ENCODE peak calls at places on chromosomes 16 and 17, in seven cellular contexts. One of them, this sample, is unnamed.
A peak's percentile ranks its signal among the peaks of the same experiment; 100 is the strongest.

GRCh38 chr17:13410874-13411273 is 190.9 kb downstream of the HS3ST3A1 start:
- DNase-seq in thoracic aorta: no peak
- DNase-seq in activated B cell treated with CpG ODN at 0.5 μM for 24 hours: no peak
- DNase-seq in CD8-positive, alpha-beta T cell: no peak
- DNase-seq in progenitor cell of endocrine pancreas: no peak
- DNase-seq in RWPE2: no peak
- DNase-seq in body of pancreas: peak; percentile 16
- DNase-seq in this sample: no peak

GRCh38 chr17:69761011-69761410 is 314.0 kb upstream of the KCNJ16 start:
- DNase-seq in thoracic aorta: no peak
- DNase-seq in activated B cell treated with CpG ODN at 0.5 μM for 24 hours: no peak
- DNase-seq in CD8-positive, alpha-beta T cell: no peak
- DNase-seq in progenitor cell of endocrine pancreas: no peak
- DNase-seq in RWPE2: no peak
- DNase-seq in body of pancreas: no peak
- DNase-seq in this sample: no peak

GRCh38 chr17:78329263-78330059 is 30.4 kb downstream of the SOCS3 start:
- DNase-seq in thoracic aorta: no peak
- DNase-seq in activated B cell treated with CpG ODN at 0.5 μM for 24 hours: no peak
- DNase-seq in CD8-positive, alpha-beta T cell: peak; percentile 40
- DNase-seq in progenitor cell of endocrine pancreas: no peak
- DNase-seq in RWPE2: no peak
- DNase-seq in body of pancreas: no peak
- DNase-seq in this sample: no peak

GRCh38 chr17:80795737-80796136 is 195.9 kb upstream of the CHMP6 start:
- DNase-seq in thoracic aorta: no peak
- DNase-seq in activated B cell treated with CpG ODN at 0.5 μM for 24 hours: no peak
- DNase-seq in CD8-positive, alpha-beta T cell: no peak
- DNase-seq in progenitor cell of endocrine pancreas: no peak
- DNase-seq in RWPE2: no peak
- DNase-seq in body of pancreas: peak; percentile 30
- DNase-seq in this sample: no peak

GRCh38 chr17:32626371-32626770 is 139.6 kb downstream of the CDK5R1 start:
- DNase-seq in thoracic aorta: no peak
- DNase-seq in activated B cell treated with CpG ODN at 0.5 μM for 24 hours: no peak
- DNase-seq in CD8-positive, alpha-beta T cell: no peak
- DNase-seq in progenitor cell of endocrine pancreas: no peak
- DNase-seq in RWPE2: no peak
- DNase-seq in body of pancreas: no peak
- DNase-seq in this sample: no peak

GRCh38 chr17:77696720-77697460 is 261.6 kb upstream of the TNRC6C start:
- DNase-seq in thoracic aorta: no peak
- DNase-seq in activated B cell treated with CpG ODN at 0.5 μM for 24 hours: no peak
- DNase-seq in CD8-positive, alpha-beta T cell: no peak
- DNase-seq in progenitor cell of endocrine pancreas: no peak
- DNase-seq in RWPE2: no peak
- DNase-seq in body of pancreas: no peak
- DNase-seq in this sample: no peak

GRCh38 chr17:34251186-34251585 is 3.9 kb upstream of the CCL2 start:
- DNase-seq in thoracic aorta: no peak
- DNase-seq in activated B cell treated with CpG ODN at 0.5 μM for 24 hours: no peak
- DNase-seq in CD8-positive, alpha-beta T cell: no peak
- DNase-seq in progenitor cell of endocrine pancreas: no peak
- DNase-seq in RWPE2: no peak
- DNase-seq in body of pancreas: no peak
- DNase-seq in this sample: no peak

GRCh38 chr17:65243838-65244237 is 106.7 kb downstream of the RGS9 start:
- DNase-seq in thoracic aorta: peak; percentile 22
- DNase-seq in activated B cell treated with CpG ODN at 0.5 μM for 24 hours: no peak
- DNase-seq in CD8-positive, alpha-beta T cell: no peak
- DNase-seq in progenitor cell of endocrine pancreas: no peak
- DNase-seq in RWPE2: no peak
- DNase-seq in body of pancreas: no peak
- DNase-seq in this sample: peak; percentile 26

GRCh38 chr17:70119961-70120360 is 44.9 kb downstream of the KCNJ16 start:
- DNase-seq in thoracic aorta: no peak
- DNase-seq in activated B cell treated with CpG ODN at 0.5 μM for 24 hours: no peak
- DNase-seq in CD8-positive, alpha-beta T cell: no peak
- DNase-seq in progenitor cell of endocrine pancreas: no peak
- DNase-seq in RWPE2: no peak
- DNase-seq in body of pancreas: no peak
- DNase-seq in this sample: no peak

GRCh38 chr16:17450291-17450690 is 20.5 kb downstream of the XYLT1 start:
- DNase-seq in thoracic aorta: no peak
- DNase-seq in activated B cell treated with CpG ODN at 0.5 μM for 24 hours: no peak
- DNase-seq in CD8-positive, alpha-beta T cell: no peak
- DNase-seq in progenitor cell of endocrine pancreas: no peak
- DNase-seq in RWPE2: no peak
- DNase-seq in body of pancreas: no peak
- DNase-seq in this sample: no peak

GRCh38 chr17:63984651-63985386 is 12.1 kb upstream of the SCN4A start:
- DNase-seq in thoracic aorta: peak; percentile 33
- DNase-seq in activated B cell treated with CpG ODN at 0.5 μM for 24 hours: no peak
- DNase-seq in CD8-positive, alpha-beta T cell: peak; percentile 35
- DNase-seq in progenitor cell of endocrine pancreas: no peak
- DNase-seq in RWPE2: no peak
- DNase-seq in body of pancreas: no peak
- DNase-seq in this sample: no peak

GRCh38 chr17:74433421-74434121 is 1.7 kb downstream of the GPRC5C start:
- DNase-seq in thoracic aorta: no peak
- DNase-seq in activated B cell treated with CpG ODN at 0.5 μM for 24 hours: no peak
- DNase-seq in CD8-positive, alpha-beta T cell: no peak
- DNase-seq in progenitor cell of endocrine pancreas: peak; percentile 56
- DNase-seq in RWPE2: no peak
- DNase-seq in body of pancreas: peak; percentile 44
- DNase-seq in this sample: no peak

GRCh38 chr17:17647521-17648178 is 33.6 kb upstream of the RAI1 start:
- DNase-seq in thoracic aorta: no peak
- DNase-seq in activated B cell treated with CpG ODN at 0.5 μM for 24 hours: no peak
- DNase-seq in CD8-positive, alpha-beta T cell: no peak
- DNase-seq in progenitor cell of endocrine pancreas: no peak
- DNase-seq in RWPE2: no peak
- DNase-seq in body of pancreas: no peak
- DNase-seq in this sample: no peak

DNA sequence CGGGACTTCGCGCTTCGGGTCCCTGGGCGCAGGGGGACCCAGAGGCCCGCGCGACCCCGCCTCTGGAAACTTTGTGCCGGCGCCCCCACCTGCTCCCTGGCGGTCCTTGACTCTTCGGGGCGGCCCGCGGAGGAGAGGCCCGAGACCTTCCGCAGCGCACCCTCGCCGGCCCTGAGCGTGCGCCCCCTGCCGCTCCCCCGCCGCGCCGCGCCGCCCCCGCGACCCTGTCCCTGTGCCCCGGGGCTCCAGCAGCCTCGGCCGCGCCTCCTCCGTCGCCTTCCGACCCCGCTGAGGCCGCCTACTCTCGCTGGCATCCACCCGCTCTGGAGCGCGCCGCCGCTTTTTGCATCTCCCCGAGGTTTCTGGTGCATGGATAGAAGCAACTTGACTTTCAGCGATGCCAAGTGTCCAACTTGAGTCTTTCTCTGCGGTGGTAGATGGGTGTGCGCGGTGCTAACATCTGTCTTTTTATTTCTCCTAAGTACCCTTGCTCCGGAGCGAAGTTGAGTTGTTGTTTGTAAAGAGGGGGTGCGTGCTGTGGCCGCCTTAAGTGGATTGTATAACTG is 414 bp downstream of the DUSP14 start:
- DNase-seq in thoracic aorta: no peak
- DNase-seq in activated B cell treated with CpG ODN at 0.5 μM for 24 hours: peak; percentile 74
- DNase-seq in CD8-positive, alpha-beta T cell: peak; percentile 72
- DNase-seq in progenitor cell of endocrine pancreas: peak; percentile 77
- DNase-seq in RWPE2: no peak
- DNase-seq in body of pancreas: peak; percentile 72
- DNase-seq in this sample: peak; percentile 80
- TF ChIP-seq CTCF in thoracic aorta: no peak
- TF ChIP-seq CTCF in activated B cell treated with CpG ODN at 0.5 μM for 24 hours: no peak
- TF ChIP-seq CTCF in CD8-positive, alpha-beta T cell: no peak
- TF ChIP-seq CTCF in progenitor cell of endocrine pancreas: peak; percentile 73
- TF ChIP-seq CTCF in RWPE2: peak; percentile 59
- TF ChIP-seq CTCF in body of pancreas: no peak
- TF ChIP-seq CTCF in this sample: peak; percentile 66

DNA sequence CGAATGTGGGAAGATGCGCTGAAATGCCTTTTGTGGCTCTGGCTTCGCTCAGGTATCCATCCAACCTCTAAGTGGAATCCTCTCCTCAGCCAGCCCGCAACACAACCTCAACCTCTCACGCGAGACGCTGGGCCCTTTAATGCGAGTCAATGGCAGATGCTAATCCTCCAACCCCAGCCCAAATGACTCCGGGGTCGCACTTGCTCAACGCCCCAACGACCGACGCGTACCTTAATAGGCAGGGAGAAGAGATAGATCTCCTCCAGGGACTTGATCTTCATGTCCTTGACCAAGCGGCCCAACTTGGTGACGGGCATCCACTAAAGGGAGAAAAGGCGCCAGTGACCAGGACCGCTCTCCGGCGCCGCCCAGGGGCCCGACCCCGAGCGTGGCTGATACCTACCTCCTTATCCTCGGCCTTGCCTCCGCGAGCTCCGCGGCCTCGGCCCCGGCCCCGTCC is 550 bp downstream of the RPS2 start:
- DNase-seq in thoracic aorta: no peak
- DNase-seq in activated B cell treated with CpG ODN at 0.5 μM for 24 hours: no peak
- DNase-seq in CD8-positive, alpha-beta T cell: peak; percentile 40
- DNase-seq in progenitor cell of endocrine pancreas: no peak
- DNase-seq in RWPE2: peak; percentile 35
- DNase-seq in body of pancreas: peak; percentile 59
- DNase-seq in this sample: no peak
- TF ChIP-seq CTCF in thoracic aorta: no peak
- TF ChIP-seq CTCF in activated B cell treated with CpG ODN at 0.5 μM for 24 hours: no peak
- TF ChIP-seq CTCF in CD8-positive, alpha-beta T cell: no peak
- TF ChIP-seq CTCF in progenitor cell of endocrine pancreas: peak; percentile 22
- TF ChIP-seq CTCF in RWPE2: no peak
- TF ChIP-seq CTCF in body of pancreas: no peak
- TF ChIP-seq CTCF in this sample: no peak

GRCh38 chr17:5770556-5771270 is 186.4 kb upstream of the NLRP1 start:
- DNase-seq in thoracic aorta: no peak
- DNase-seq in activated B cell treated with CpG ODN at 0.5 μM for 24 hours: no peak
- DNase-seq in CD8-positive, alpha-beta T cell: no peak
- DNase-seq in progenitor cell of endocrine pancreas: no peak
- DNase-seq in RWPE2: no peak
- DNase-seq in body of pancreas: no peak
- DNase-seq in this sample: no peak
- TF ChIP-seq CTCF in thoracic aorta: no peak
- TF ChIP-seq CTCF in activated B cell treated with CpG ODN at 0.5 μM for 24 hours: no peak
- TF ChIP-seq CTCF in CD8-positive, alpha-beta T cell: no peak
- TF ChIP-seq CTCF in progenitor cell of endocrine pancreas: no peak
- TF ChIP-seq CTCF in RWPE2: no peak
- TF ChIP-seq CTCF in body of pancreas: no peak
- TF ChIP-seq CTCF in this sample: no peak

GRCh38 chr17:76368545-76368944 is 14.8 kb upstream of the PRPSAP1 start:
- DNase-seq in thoracic aorta: no peak
- DNase-seq in activated B cell treated with CpG ODN at 0.5 μM for 24 hours: no peak
- DNase-seq in CD8-positive, alpha-beta T cell: no peak
- DNase-seq in progenitor cell of endocrine pancreas: no peak
- DNase-seq in RWPE2: no peak
- DNase-seq in body of pancreas: no peak
- DNase-seq in this sample: no peak
- TF ChIP-seq CTCF in thoracic aorta: no peak
- TF ChIP-seq CTCF in activated B cell treated with CpG ODN at 0.5 μM for 24 hours: no peak
- TF ChIP-seq CTCF in CD8-positive, alpha-beta T cell: no peak
- TF ChIP-seq CTCF in progenitor cell of endocrine pancreas: no peak
- TF ChIP-seq CTCF in RWPE2: no peak
- TF ChIP-seq CTCF in body of pancreas: no peak
- TF ChIP-seq CTCF in this sample: no peak

GRCh38 chr17:2094891-2095535 is 40.1 kb downstream of the HIC1 start:
- DNase-seq in thoracic aorta: no peak
- DNase-seq in activated B cell treated with CpG ODN at 0.5 μM for 24 hours: no peak
- DNase-seq in CD8-positive, alpha-beta T cell: no peak
- DNase-seq in progenitor cell of endocrine pancreas: no peak
- DNase-seq in RWPE2: no peak
- DNase-seq in body of pancreas: peak; percentile 76
- DNase-seq in this sample: no peak
- TF ChIP-seq CTCF in thoracic aorta: peak; percentile 86
- TF ChIP-seq CTCF in activated B cell treated with CpG ODN at 0.5 μM for 24 hours: no peak
- TF ChIP-seq CTCF in CD8-positive, alpha-beta T cell: no peak
- TF ChIP-seq CTCF in progenitor cell of endocrine pancreas: peak; percentile 36
- TF ChIP-seq CTCF in RWPE2: peak; percentile 32
- TF ChIP-seq CTCF in body of pancreas: peak; percentile 69
- TF ChIP-seq CTCF in this sample: no peak

DNA sequence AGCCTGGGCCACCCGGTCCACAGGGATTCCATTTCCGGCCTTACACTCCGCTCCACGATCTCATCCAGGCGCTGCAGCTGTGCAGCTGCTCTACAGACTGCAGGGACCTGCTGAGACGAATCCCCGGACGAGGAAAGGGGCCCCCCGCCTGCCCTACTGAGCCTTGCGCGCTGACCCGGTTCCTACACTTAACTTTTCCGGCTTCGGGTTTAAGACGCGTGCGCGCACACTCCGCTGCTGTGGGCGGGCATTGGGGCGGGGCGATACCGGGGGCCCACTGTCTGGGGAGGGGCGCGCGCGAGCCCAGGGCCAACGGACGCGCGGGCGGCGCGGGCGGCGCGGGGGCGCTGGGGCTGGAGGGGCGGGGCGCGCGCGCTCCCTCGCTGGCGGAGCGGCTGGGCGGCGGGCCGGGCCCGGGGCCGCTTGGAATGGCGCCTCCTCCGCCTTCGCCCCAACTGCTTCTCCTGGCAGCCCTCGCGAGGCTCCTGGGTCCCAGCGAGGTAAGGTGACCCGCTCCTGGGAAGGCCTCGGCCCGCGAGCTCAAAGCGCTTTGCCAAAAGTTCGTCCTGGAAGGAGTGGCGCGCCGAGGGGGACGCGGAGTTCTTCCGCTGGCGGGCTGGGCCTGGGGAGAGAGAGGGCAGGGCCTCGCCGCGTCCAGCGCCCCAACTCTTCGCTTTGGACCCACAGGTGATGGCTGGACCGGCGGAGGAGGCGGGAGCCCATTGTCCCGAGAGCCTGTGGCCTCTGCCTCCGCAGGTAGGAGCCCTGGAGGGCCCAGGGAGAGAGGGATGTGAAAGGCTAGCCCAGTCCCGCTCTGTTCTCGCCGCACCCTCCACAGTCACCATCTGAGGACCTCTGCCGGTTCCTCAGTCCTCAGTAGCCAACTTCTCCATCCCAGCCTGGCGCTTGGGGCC is at the start of gene TP53I13:
- DNase-seq in thoracic aorta: no peak
- DNase-seq in activated B cell treated with CpG ODN at 0.5 μM for 24 hours: peak; percentile 83
- DNase-seq in CD8-positive, alpha-beta T cell: peak; percentile 91
- DNase-seq in progenitor cell of endocrine pancreas: peak; percentile 71
- DNase-seq in RWPE2: peak; percentile 89
- DNase-seq in body of pancreas: peak; percentile 94
- DNase-seq in this sample: peak; percentile 73
- TF ChIP-seq CTCF in thoracic aorta: no peak
- TF ChIP-seq CTCF in activated B cell treated with CpG ODN at 0.5 μM for 24 hours: no peak
- TF ChIP-seq CTCF in CD8-positive, alpha-beta T cell: no peak
- TF ChIP-seq CTCF in progenitor cell of endocrine pancreas: no peak
- TF ChIP-seq CTCF in RWPE2: no peak
- TF ChIP-seq CTCF in body of pancreas: no peak
- TF ChIP-seq CTCF in this sample: no peak

GRCh38 chr17:31541559-31541958 is 150.1 kb downstream of the RAB11FIP4 start:
- DNase-seq in thoracic aorta: no peak
- DNase-seq in activated B cell treated with CpG ODN at 0.5 μM for 24 hours: no peak
- DNase-seq in CD8-positive, alpha-beta T cell: no peak
- DNase-seq in progenitor cell of endocrine pancreas: no peak
- DNase-seq in RWPE2: no peak
- DNase-seq in body of pancreas: peak; percentile 64
- DNase-seq in this sample: no peak
- TF ChIP-seq CTCF in thoracic aorta: no peak
- TF ChIP-seq CTCF in activated B cell treated with CpG ODN at 0.5 μM for 24 hours: no peak
- TF ChIP-seq CTCF in CD8-positive, alpha-beta T cell: no peak
- TF ChIP-seq CTCF in progenitor cell of endocrine pancreas: peak; percentile 10
- TF ChIP-seq CTCF in RWPE2: no peak
- TF ChIP-seq CTCF in body of pancreas: no peak
- TF ChIP-seq CTCF in this sample: no peak

GRCh38 chr16:27355610-27356009 is 41.8 kb downstream of the IL4R start:
- DNase-seq in thoracic aorta: no peak
- DNase-seq in activated B cell treated with CpG ODN at 0.5 μM for 24 hours: no peak
- DNase-seq in CD8-positive, alpha-beta T cell: peak; percentile 37
- DNase-seq in progenitor cell of endocrine pancreas: no peak
- DNase-seq in RWPE2: no peak
- DNase-seq in body of pancreas: peak; percentile 34
- DNase-seq in this sample: no peak
- TF ChIP-seq CTCF in thoracic aorta: no peak
- TF ChIP-seq CTCF in activated B cell treated with CpG ODN at 0.5 μM for 24 hours: no peak
- TF ChIP-seq CTCF in CD8-positive, alpha-beta T cell: peak; percentile 22
- TF ChIP-seq CTCF in progenitor cell of endocrine pancreas: peak; percentile 9
- TF ChIP-seq CTCF in RWPE2: peak; percentile 12
- TF ChIP-seq CTCF in body of pancreas: peak; percentile 33
- TF ChIP-seq CTCF in this sample: peak; percentile 31